ENCODE peak calls at places on chromosomes 11 and 22, in seven cellular contexts. One of them, this sample, is unnamed.

GRCh38 chr11:66683877-66684276 is 6.2 kb upstream of the RBM4B start:
- DNase-seq in anterior cingulate cortex: no peak
- DNase-seq in H1: no peak
- DNase-seq in fibroblast of the aortic adventitia: no peak
- DNase-seq in GM12892: no peak
- DNase-seq in neural crest cell: no peak
- DNase-seq in activated CD4-positive, alpha-beta T cell treated with anti-CD3 and anti-CD28 coated beads, Interleukin-2, amount 10 ng/mL, durations not matched to agents 7 days and 5 days: no peak
- DNase-seq in this sample: no peak

GRCh38 chr11:25981998-25982397 is 349.9 kb upstream of the ANO3 start:
- DNase-seq in GM12892: no peak
- DNase-seq in fibroblast of the aortic adventitia: peak; percentile 89
- DNase-seq in H1: no peak
- DNase-seq in activated CD4-positive, alpha-beta T cell treated with anti-CD3 and anti-CD28 coated beads, Interleukin-2, amount 10 ng/mL, durations not matched to agents 7 days and 5 days: no peak
- DNase-seq in anterior cingulate cortex: no peak
- DNase-seq in neural crest cell: peak; percentile 32
- DNase-seq in this sample: no peak

GRCh38 chr11:45658292-45658991 is 7.0 kb downstream of the CHST1 start:
- DNase-seq in neural crest cell: no peak
- DNase-seq in anterior cingulate cortex: peak; percentile 59
- DNase-seq in activated CD4-positive, alpha-beta T cell treated with anti-CD3 and anti-CD28 coated beads, Interleukin-2, amount 10 ng/mL, durations not matched to agents 7 days and 5 days: no peak
- DNase-seq in fibroblast of the aortic adventitia: peak; percentile 20
- DNase-seq in H1: peak; percentile 77
- DNase-seq in GM12892: no peak
- DNase-seq in this sample: no peak

GRCh38 chr11:133180201-133180600 is 352.1 kb downstream of the OPCML start:
- DNase-seq in H1: no peak
- DNase-seq in GM12892: no peak
- DNase-seq in fibroblast of the aortic adventitia: no peak
- DNase-seq in neural crest cell: no peak
- DNase-seq in activated CD4-positive, alpha-beta T cell treated with anti-CD3 and anti-CD28 coated beads, Interleukin-2, amount 10 ng/mL, durations not matched to agents 7 days and 5 days: no peak
- DNase-seq in anterior cingulate cortex: no peak
- DNase-seq in this sample: no peak

GRCh38 chr11:79159657-79160450 is 281.0 kb downstream of the TENM4 start:
- DNase-seq in H1: no peak
- DNase-seq in fibroblast of the aortic adventitia: peak; percentile 13
- DNase-seq in GM12892: no peak
- DNase-seq in activated CD4-positive, alpha-beta T cell treated with anti-CD3 and anti-CD28 coated beads, Interleukin-2, amount 10 ng/mL, durations not matched to agents 7 days and 5 days: no peak
- DNase-seq in neural crest cell: no peak
- DNase-seq in anterior cingulate cortex: no peak
- DNase-seq in this sample: no peak

GRCh38 chr22:19179472-19180048 is 1.0 kb upstream of the SLC25A1 start:
- DNase-seq in fibroblast of the aortic adventitia: peak; percentile 85
- DNase-seq in activated CD4-positive, alpha-beta T cell treated with anti-CD3 and anti-CD28 coated beads, Interleukin-2, amount 10 ng/mL, durations not matched to agents 7 days and 5 days: peak; percentile 58
- DNase-seq in H1: peak; percentile 78
- DNase-seq in neural crest cell: peak; percentile 63
- DNase-seq in GM12892: peak; percentile 70
- DNase-seq in anterior cingulate cortex: peak; percentile 59
- DNase-seq in this sample: peak; percentile 68

GRCh38 chr11:87295237-87295636 is 257.5 kb downstream of the TMEM135 start:
- DNase-seq in activated CD4-positive, alpha-beta T cell treated with anti-CD3 and anti-CD28 coated beads, Interleukin-2, amount 10 ng/mL, durations not matched to agents 7 days and 5 days: no peak
- DNase-seq in GM12892: no peak
- DNase-seq in neural crest cell: no peak
- DNase-seq in H1: no peak
- DNase-seq in fibroblast of the aortic adventitia: no peak
- DNase-seq in anterior cingulate cortex: no peak
- DNase-seq in this sample: no peak

GRCh38 chr22:17842386-17842785 is 68.1 kb upstream of the BID start:
- DNase-seq in GM12892: no peak
- DNase-seq in anterior cingulate cortex: no peak
- DNase-seq in neural crest cell: no peak
- DNase-seq in H1: no peak
- DNase-seq in activated CD4-positive, alpha-beta T cell treated with anti-CD3 and anti-CD28 coated beads, Interleukin-2, amount 10 ng/mL, durations not matched to agents 7 days and 5 days: peak; percentile 32
- DNase-seq in fibroblast of the aortic adventitia: no peak
- DNase-seq in this sample: no peak

GRCh38 chr11:62921201-62921572 is at the start of gene CHRM1:
- DNase-seq in GM12892: no peak
- DNase-seq in fibroblast of the aortic adventitia: no peak
- DNase-seq in H1: no peak
- DNase-seq in neural crest cell: no peak
- DNase-seq in activated CD4-positive, alpha-beta T cell treated with anti-CD3 and anti-CD28 coated beads, Interleukin-2, amount 10 ng/mL, durations not matched to agents 7 days and 5 days: no peak
- DNase-seq in anterior cingulate cortex: peak; percentile 68
- DNase-seq in this sample: peak; percentile 86

GRCh38 chr11:65132988-65133700 is 1.2 kb downstream of the SYVN1 start:
- DNase-seq in GM12892: no peak
- DNase-seq in activated CD4-positive, alpha-beta T cell treated with anti-CD3 and anti-CD28 coated beads, Interleukin-2, amount 10 ng/mL, durations not matched to agents 7 days and 5 days: peak; percentile 70
- DNase-seq in fibroblast of the aortic adventitia: no peak
- DNase-seq in anterior cingulate cortex: no peak
- DNase-seq in H1: peak; percentile 75
- DNase-seq in neural crest cell: no peak
- DNase-seq in this sample: no peak

GRCh38 chr11:69986421-69987229 is 91.5 kb upstream of the ANO1 start:
- DNase-seq in GM12892: no peak
- DNase-seq in H1: peak; percentile 43
- DNase-seq in activated CD4-positive, alpha-beta T cell treated with anti-CD3 and anti-CD28 coated beads, Interleukin-2, amount 10 ng/mL, durations not matched to agents 7 days and 5 days: no peak
- DNase-seq in anterior cingulate cortex: no peak
- DNase-seq in neural crest cell: no peak
- DNase-seq in fibroblast of the aortic adventitia: no peak
- DNase-seq in this sample: no peak

GRCh38 chr11:86571273-86571948 is 101.0 kb downstream of the ME3 start:
- DNase-seq in anterior cingulate cortex: no peak
- DNase-seq in GM12892: no peak
- DNase-seq in neural crest cell: peak; percentile 31
- DNase-seq in fibroblast of the aortic adventitia: no peak
- DNase-seq in activated CD4-positive, alpha-beta T cell treated with anti-CD3 and anti-CD28 coated beads, Interleukin-2, amount 10 ng/mL, durations not matched to agents 7 days and 5 days: no peak
- DNase-seq in H1: peak; percentile 87
- DNase-seq in this sample: peak; percentile 44

GRCh38 chr11:119791701-119792151 is 62.7 kb upstream of the NECTIN1 start:
- DNase-seq in neural crest cell: no peak
- DNase-seq in anterior cingulate cortex: peak; percentile 58
- DNase-seq in activated CD4-positive, alpha-beta T cell treated with anti-CD3 and anti-CD28 coated beads, Interleukin-2, amount 10 ng/mL, durations not matched to agents 7 days and 5 days: no peak
- DNase-seq in GM12892: no peak
- DNase-seq in fibroblast of the aortic adventitia: peak; percentile 53
- DNase-seq in H1: no peak
- DNase-seq in this sample: no peak

GRCh38 chr11:27401760-27402316 is 38.8 kb upstream of the CCDC34 start:
- DNase-seq in anterior cingulate cortex: no peak
- DNase-seq in activated CD4-positive, alpha-beta T cell treated with anti-CD3 and anti-CD28 coated beads, Interleukin-2, amount 10 ng/mL, durations not matched to agents 7 days and 5 days: no peak
- DNase-seq in GM12892: no peak
- DNase-seq in neural crest cell: no peak
- DNase-seq in fibroblast of the aortic adventitia: no peak
- DNase-seq in H1: no peak
- DNase-seq in this sample: no peak

GRCh38 chr11:85310479-85310878 is 316.7 kb downstream of the DLG2 start:
- DNase-seq in H1: no peak
- DNase-seq in neural crest cell: no peak
- DNase-seq in GM12892: no peak
- DNase-seq in anterior cingulate cortex: no peak
- DNase-seq in fibroblast of the aortic adventitia: no peak
- DNase-seq in activated CD4-positive, alpha-beta T cell treated with anti-CD3 and anti-CD28 coated beads, Interleukin-2, amount 10 ng/mL, durations not matched to agents 7 days and 5 days: no peak
- DNase-seq in this sample: no peak

GRCh38 chr22:35749808-35750207 is 32.1 kb downstream of the APOL5 start:
- DNase-seq in anterior cingulate cortex: no peak
- DNase-seq in activated CD4-positive, alpha-beta T cell treated with anti-CD3 and anti-CD28 coated beads, Interleukin-2, amount 10 ng/mL, durations not matched to agents 7 days and 5 days: no peak
- DNase-seq in H1: no peak
- DNase-seq in neural crest cell: no peak
- DNase-seq in fibroblast of the aortic adventitia: no peak
- DNase-seq in GM12892: no peak
- DNase-seq in this sample: no peak

GRCh38 chr22:20807315-20807752 is 33.4 kb downstream of the SERPIND1 start:
- DNase-seq in neural crest cell: no peak
- DNase-seq in activated CD4-positive, alpha-beta T cell treated with anti-CD3 and anti-CD28 coated beads, Interleukin-2, amount 10 ng/mL, durations not matched to agents 7 days and 5 days: no peak
- DNase-seq in anterior cingulate cortex: peak; percentile 43
- DNase-seq in fibroblast of the aortic adventitia: peak; percentile 84
- DNase-seq in GM12892: no peak
- DNase-seq in H1: no peak
- DNase-seq in this sample: no peak

GRCh38 chr22:20546541-20546950 is 39.1 kb downstream of the MED15 start:
- DNase-seq in H1: no peak
- DNase-seq in anterior cingulate cortex: no peak
- DNase-seq in neural crest cell: no peak
- DNase-seq in GM12892: no peak
- DNase-seq in fibroblast of the aortic adventitia: no peak
- DNase-seq in activated CD4-positive, alpha-beta T cell treated with anti-CD3 and anti-CD28 coated beads, Interleukin-2, amount 10 ng/mL, durations not matched to agents 7 days and 5 days: no peak
- DNase-seq in this sample: no peak

GRCh38 chr11:28072321-28072720 is 35.6 kb downstream of the KIF18A start:
- DNase-seq in activated CD4-positive, alpha-beta T cell treated with anti-CD3 and anti-CD28 coated beads, Interleukin-2, amount 10 ng/mL, durations not matched to agents 7 days and 5 days: no peak
- DNase-seq in anterior cingulate cortex: no peak
- DNase-seq in fibroblast of the aortic adventitia: peak; percentile 67
- DNase-seq in GM12892: no peak
- DNase-seq in H1: no peak
- DNase-seq in neural crest cell: no peak
- DNase-seq in this sample: no peak

GRCh38 chr11:68963779-68964178 is 17.0 kb downstream of the MRGPRD start:
- DNase-seq in activated CD4-positive, alpha-beta T cell treated with anti-CD3 and anti-CD28 coated beads, Interleukin-2, amount 10 ng/mL, durations not matched to agents 7 days and 5 days: no peak
- DNase-seq in fibroblast of the aortic adventitia: no peak
- DNase-seq in GM12892: no peak
- DNase-seq in anterior cingulate cortex: no peak
- DNase-seq in H1: no peak
- DNase-seq in neural crest cell: no peak
- DNase-seq in this sample: no peak

GRCh38 chr11:32935462-32936029 is 42.9 kb downstream of the QSER1 start:
- DNase-seq in GM12892: no peak
- DNase-seq in activated CD4-positive, alpha-beta T cell treated with anti-CD3 and anti-CD28 coated beads, Interleukin-2, amount 10 ng/mL, durations not matched to agents 7 days and 5 days: no peak
- DNase-seq in H1: no peak
- DNase-seq in neural crest cell: no peak
- DNase-seq in fibroblast of the aortic adventitia: peak; percentile 5
- DNase-seq in anterior cingulate cortex: no peak
- DNase-seq in this sample: no peak

GRCh38 chr11:133927690-133928627 is 28.8 kb downstream of the IGSF9B start:
- DNase-seq in neural crest cell: peak; percentile 77
- DNase-seq in activated CD4-positive, alpha-beta T cell treated with anti-CD3 and anti-CD28 coated beads, Interleukin-2, amount 10 ng/mL, durations not matched to agents 7 days and 5 days: peak; percentile 79
- DNase-seq in fibroblast of the aortic adventitia: peak; percentile 63
- DNase-seq in GM12892: peak; percentile 84
- DNase-seq in anterior cingulate cortex: no peak
- DNase-seq in H1: peak; percentile 89
- DNase-seq in this sample: peak; percentile 98

GRCh38 chr11:77144196-77144853 is 16.3 kb downstream of the MYO7A start:
- DNase-seq in fibroblast of the aortic adventitia: no peak
- DNase-seq in GM12892: no peak
- DNase-seq in neural crest cell: no peak
- DNase-seq in H1: no peak
- DNase-seq in anterior cingulate cortex: no peak
- DNase-seq in activated CD4-positive, alpha-beta T cell treated with anti-CD3 and anti-CD28 coated beads, Interleukin-2, amount 10 ng/mL, durations not matched to agents 7 days and 5 days: no peak
- DNase-seq in this sample: no peak

GRCh38 chr11:44564198-44564597 is 1.3 kb upstream of the CD82 start:
- DNase-seq in fibroblast of the aortic adventitia: no peak
- DNase-seq in activated CD4-positive, alpha-beta T cell treated with anti-CD3 and anti-CD28 coated beads, Interleukin-2, amount 10 ng/mL, durations not matched to agents 7 days and 5 days: no peak
- DNase-seq in neural crest cell: no peak
- DNase-seq in anterior cingulate cortex: no peak
- DNase-seq in H1: no peak
- DNase-seq in GM12892: no peak
- DNase-seq in this sample: no peak

GRCh38 chr22:19766506-19767426 is 6.2 kb downstream of the TBX1 start:
- DNase-seq in neural crest cell: no peak
- DNase-seq in GM12892: no peak
- DNase-seq in activated CD4-positive, alpha-beta T cell treated with anti-CD3 and anti-CD28 coated beads, Interleukin-2, amount 10 ng/mL, durations not matched to agents 7 days and 5 days: peak; percentile 52
- DNase-seq in anterior cingulate cortex: no peak
- DNase-seq in H1: peak; percentile 87
- DNase-seq in fibroblast of the aortic adventitia: no peak
- DNase-seq in this sample: peak; percentile 70

GRCh38 chr11:39239553-39239952 is 2219.9 kb downstream of the LRRC4C start:
- DNase-seq in fibroblast of the aortic adventitia: no peak
- DNase-seq in activated CD4-positive, alpha-beta T cell treated with anti-CD3 and anti-CD28 coated beads, Interleukin-2, amount 10 ng/mL, durations not matched to agents 7 days and 5 days: no peak
- DNase-seq in GM12892: no peak
- DNase-seq in H1: no peak
- DNase-seq in neural crest cell: no peak
- DNase-seq in anterior cingulate cortex: no peak
- DNase-seq in this sample: no peak

GRCh38 chr11:34512810-34513673 is 552 bp downstream of the ELF5 start:
- DNase-seq in neural crest cell: peak; percentile 66
- DNase-seq in fibroblast of the aortic adventitia: peak; percentile 48
- DNase-seq in anterior cingulate cortex: no peak
- DNase-seq in GM12892: peak; percentile 53
- DNase-seq in H1: peak; percentile 78
- DNase-seq in activated CD4-positive, alpha-beta T cell treated with anti-CD3 and anti-CD28 coated beads, Interleukin-2, amount 10 ng/mL, durations not matched to agents 7 days and 5 days: peak; percentile 54
- DNase-seq in this sample: peak; percentile 68

GRCh38 chr11:91433284-91434010 is 791.2 kb upstream of the FAT3 start:
- DNase-seq in GM12892: no peak
- DNase-seq in neural crest cell: no peak
- DNase-seq in anterior cingulate cortex: no peak
- DNase-seq in H1: no peak
- DNase-seq in fibroblast of the aortic adventitia: no peak
- DNase-seq in activated CD4-positive, alpha-beta T cell treated with anti-CD3 and anti-CD28 coated beads, Interleukin-2, amount 10 ng/mL, durations not matched to agents 7 days and 5 days: no peak
- DNase-seq in this sample: no peak

GRCh38 chr11:74634537-74634936 is 42.2 kb downstream of the POLD3 start:
- DNase-seq in anterior cingulate cortex: no peak
- DNase-seq in activated CD4-positive, alpha-beta T cell treated with anti-CD3 and anti-CD28 coated beads, Interleukin-2, amount 10 ng/mL, durations not matched to agents 7 days and 5 days: no peak
- DNase-seq in neural crest cell: no peak
- DNase-seq in GM12892: no peak
- DNase-seq in fibroblast of the aortic adventitia: peak; percentile 63
- DNase-seq in H1: no peak
- DNase-seq in this sample: no peak

GRCh38 chr11:103920449-103920848 is 116.0 kb upstream of the DDI1 start:
- DNase-seq in fibroblast of the aortic adventitia: peak; percentile 48
- DNase-seq in activated CD4-positive, alpha-beta T cell treated with anti-CD3 and anti-CD28 coated beads, Interleukin-2, amount 10 ng/mL, durations not matched to agents 7 days and 5 days: no peak
- DNase-seq in H1: no peak
- DNase-seq in GM12892: no peak
- DNase-seq in neural crest cell: no peak
- DNase-seq in anterior cingulate cortex: no peak
- DNase-seq in this sample: no peak

GRCh38 chr22:38704568-38705234 is 1.0 kb upstream of the GTPBP1 start:
- DNase-seq in anterior cingulate cortex: no peak
- DNase-seq in neural crest cell: no peak
- DNase-seq in GM12892: no peak
- DNase-seq in activated CD4-positive, alpha-beta T cell treated with anti-CD3 and anti-CD28 coated beads, Interleukin-2, amount 10 ng/mL, durations not matched to agents 7 days and 5 days: no peak
- DNase-seq in fibroblast of the aortic adventitia: peak; percentile 30
- DNase-seq in H1: no peak
- DNase-seq in this sample: no peak

GRCh38 chr22:18085188-18085587 is 7.4 kb downstream of the PEX26 start:
- DNase-seq in H1: no peak
- DNase-seq in fibroblast of the aortic adventitia: peak; percentile 49
- DNase-seq in anterior cingulate cortex: no peak
- DNase-seq in GM12892: no peak
- DNase-seq in activated CD4-positive, alpha-beta T cell treated with anti-CD3 and anti-CD28 coated beads, Interleukin-2, amount 10 ng/mL, durations not matched to agents 7 days and 5 days: no peak
- DNase-seq in neural crest cell: no peak
- DNase-seq in this sample: no peak

GRCh38 chr22:40410272-40410671 is 39.9 kb downstream of the SGSM3 start:
- DNase-seq in GM12892: no peak
- DNase-seq in neural crest cell: no peak
- DNase-seq in H1: no peak
- DNase-seq in anterior cingulate cortex: no peak
- DNase-seq in fibroblast of the aortic adventitia: no peak
- DNase-seq in activated CD4-positive, alpha-beta T cell treated with anti-CD3 and anti-CD28 coated beads, Interleukin-2, amount 10 ng/mL, durations not matched to agents 7 days and 5 days: no peak
- DNase-seq in this sample: no peak

GRCh38 chr11:116853461-116854073 is 16.1 kb upstream of the APOA1 start:
- DNase-seq in H1: no peak
- DNase-seq in anterior cingulate cortex: no peak
- DNase-seq in activated CD4-positive, alpha-beta T cell treated with anti-CD3 and anti-CD28 coated beads, Interleukin-2, amount 10 ng/mL, durations not matched to agents 7 days and 5 days: peak; percentile 82
- DNase-seq in GM12892: peak; percentile 58
- DNase-seq in neural crest cell: no peak
- DNase-seq in fibroblast of the aortic adventitia: peak; percentile 83
- DNase-seq in this sample: no peak

GRCh38 chr11:78132475-78132874 is 7.0 kb downstream of the ALG8 start:
- DNase-seq in anterior cingulate cortex: no peak
- DNase-seq in GM12892: no peak
- DNase-seq in fibroblast of the aortic adventitia: no peak
- DNase-seq in neural crest cell: no peak
- DNase-seq in H1: no peak
- DNase-seq in activated CD4-positive, alpha-beta T cell treated with anti-CD3 and anti-CD28 coated beads, Interleukin-2, amount 10 ng/mL, durations not matched to agents 7 days and 5 days: no peak
- DNase-seq in this sample: no peak

This sample was measured in 8988T.